ENCODE peak calls at places on chromosomes 3 and 15, in six cellular contexts. R is GM04503; L is testis; G is AG04450; K is ascending aorta; U is activated naive CD4-positive, alpha-beta T cell treated with anti-CD3 and anti-CD28 coated beads, Interleukin-2, amount 10 ng/mL, durations not matched to agents 7 days and 5 days. C is an unnamed sample.
A peak's percentile ranks its signal among the peaks of the same experiment; 100 is the strongest.

GRCh38 chr3:142609136-142609535 is 12.9 kb downstream of the PLS1 start:
- DNase-seq in R (no peak), L (no peak), G (no peak), K (no peak), U (no peak), C (no peak)

GRCh38 chr3:12579919-12580318 is 23.0 kb downstream of the MKRN2 start:
- DNase-seq in R (no peak), L (no peak), G (no peak), K (no peak), U (no peak), C (no peak)

GRCh38 chr3:196198771-196199753 is 12.1 kb downstream of the ZDHHC19 start:
- DNase-seq in R (no peak), L (no peak), G (no peak), K (no peak), U (no peak), C (no peak)

GRCh38 chr3:186360779-186361178 is 1.3 kb downstream of the DGKG start:
- DNase-seq in R (no peak), L (no peak), G (no peak), K (no peak), U (no peak), C (no peak)

GRCh38 chr3:112894258-112894657 is 47.6 kb upstream of the CD200R1L start:
- DNase-seq in R (no peak), L (no peak), G (peak; percentile 4), K (no peak), U (no peak), C (peak; percentile 12)

GRCh38 chr3:12803371-12803770 is 6.9 kb downstream of the CAND2 start:
- DNase-seq in R (no peak), L (no peak), G (no peak), K (no peak), U (no peak), C (no peak)

GRCh38 chr3:97384581-97384980 is 380.0 kb upstream of the ARL6 start:
- DNase-seq in R (no peak), L (no peak), G (no peak), K (no peak), U (no peak), C (no peak)

GRCh38 chr3:11553436-11554235 is 90.1 kb downstream of the VGLL4 start:
- DNase-seq in R (no peak), L (peak; percentile 81), G (no peak), K (peak; percentile 36), U (no peak), C (no peak)

GRCh38 chr15:29873942-29874341 is 51.7 kb upstream of the TJP1 start:
- DNase-seq in R (no peak), L (no peak), G (no peak), K (no peak), U (no peak), C (no peak)

C was measured in skeletal muscle cell.